ENCODE peak calls at places on chromosomes 5 and 9, in six cellular contexts. One of them, this sample, is unnamed. For H3K36me3, the result is how much of the 10 kb centered on the place peaks cover.

GRCh38 chr5:175830586-175831300 is 40.6 kb upstream of the CPLX2 start:
- DNase-seq in mesendoderm: no peak
- DNase-seq in SK-N-SH: no peak
- DNase-seq in neuronal stem cell: no peak
- DNase-seq in mesenchymal stem cell: no peak
- DNase-seq in IMR-90: no peak
- DNase-seq in this sample: no peak

GRCh38 chr9:72947987-72948465 is 4.8 kb downstream of the ALDH1A1 start:
- DNase-seq in mesendoderm: peak
- DNase-seq in SK-N-SH: no peak
- DNase-seq in neuronal stem cell: no peak
- DNase-seq in mesenchymal stem cell: no peak
- DNase-seq in IMR-90: no peak
- DNase-seq in this sample: no peak

GRCh38 chr9:113973226-113973625 is 97.1 kb downstream of the ZNF618 start:
- DNase-seq in mesendoderm: no peak
- DNase-seq in SK-N-SH: no peak
- DNase-seq in neuronal stem cell: no peak
- DNase-seq in mesenchymal stem cell: no peak
- DNase-seq in IMR-90: no peak
- DNase-seq in this sample: no peak

GRCh38 chr9:97307091-97307490 is 368 bp upstream of the CCDC180 start:
- DNase-seq in mesendoderm: peak
- DNase-seq in SK-N-SH: peak
- DNase-seq in neuronal stem cell: peak
- DNase-seq in mesenchymal stem cell: peak
- DNase-seq in IMR-90: peak
- DNase-seq in this sample: no peak

GRCh38 chr5:32562841-32563240 is 22.5 kb upstream of the SUB1 start:
- DNase-seq in mesendoderm: no peak
- DNase-seq in SK-N-SH: no peak
- DNase-seq in neuronal stem cell: peak
- DNase-seq in mesenchymal stem cell: no peak
- DNase-seq in IMR-90: peak
- DNase-seq in this sample: no peak

GRCh38 chr5:138466058-138466899 is 1.0 kb downstream of the EGR1 start:
- DNase-seq in mesendoderm: no peak
- DNase-seq in SK-N-SH: peak
- DNase-seq in neuronal stem cell: no peak
- DNase-seq in mesenchymal stem cell: no peak
- DNase-seq in IMR-90: peak
- DNase-seq in this sample: no peak

GRCh38 chr5:145946112-145946861 is 9.9 kb downstream of the SH3RF2 start:
- DNase-seq in mesendoderm: peak
- DNase-seq in SK-N-SH: peak
- DNase-seq in neuronal stem cell: no peak
- DNase-seq in mesenchymal stem cell: peak
- DNase-seq in IMR-90: peak
- DNase-seq in this sample: no peak

GRCh38 chr5:166961028-166961427 is 1330.4 kb upstream of the WWC1 start:
- DNase-seq in mesendoderm: peak
- DNase-seq in SK-N-SH: peak
- DNase-seq in neuronal stem cell: no peak
- DNase-seq in mesenchymal stem cell: no peak
- DNase-seq in IMR-90: peak
- DNase-seq in this sample: no peak

GRCh38 chr9:1619915-1620705 is 395.0 kb upstream of the SMARCA2 start:
- DNase-seq in mesendoderm: peak
- DNase-seq in SK-N-SH: no peak
- DNase-seq in neuronal stem cell: no peak
- DNase-seq in mesenchymal stem cell: no peak
- DNase-seq in IMR-90: no peak
- DNase-seq in this sample: no peak

GRCh38 chr5:178067705-178068104 is 45.6 kb upstream of the N4BP3 start:
- DNase-seq in mesendoderm: no peak
- DNase-seq in SK-N-SH: no peak
- DNase-seq in neuronal stem cell: no peak
- DNase-seq in mesenchymal stem cell: no peak
- DNase-seq in IMR-90: no peak
- DNase-seq in this sample: no peak

GRCh38 chr5:171785517-171785916 is at the start of gene SMIM23:
- DNase-seq in mesendoderm: no peak
- DNase-seq in SK-N-SH: no peak
- DNase-seq in neuronal stem cell: no peak
- DNase-seq in mesenchymal stem cell: no peak
- DNase-seq in IMR-90: no peak
- DNase-seq in this sample: no peak

GRCh38 chr9:131627326-131627845 is 82.1 kb downstream of the PRRT1B start:
- DNase-seq in mesendoderm: no peak
- DNase-seq in SK-N-SH: no peak
- DNase-seq in neuronal stem cell: no peak
- DNase-seq in mesenchymal stem cell: no peak
- DNase-seq in IMR-90: peak
- DNase-seq in this sample: no peak

GRCh38 chr5:122415030-122415429 is 103.0 kb downstream of the SNCAIP start:
- DNase-seq in mesendoderm: no peak
- DNase-seq in SK-N-SH: no peak
- DNase-seq in neuronal stem cell: no peak
- DNase-seq in mesenchymal stem cell: no peak
- DNase-seq in IMR-90: no peak
- DNase-seq in this sample: no peak

GRCh38 chr9:35828716-35829083 is at the start of gene FAM221B:
- DNase-seq in mesendoderm: peak
- DNase-seq in SK-N-SH: no peak
- DNase-seq in neuronal stem cell: peak
- DNase-seq in mesenchymal stem cell: no peak
- DNase-seq in IMR-90: no peak
- DNase-seq in this sample: no peak

GRCh38 chr5:102903074-102903871 is 148.2 kb downstream of the PAM start:
- DNase-seq in mesendoderm: no peak
- DNase-seq in SK-N-SH: no peak
- DNase-seq in neuronal stem cell: no peak
- DNase-seq in mesenchymal stem cell: no peak
- DNase-seq in IMR-90: peak
- DNase-seq in this sample: no peak

GRCh38 chr9:70435948-70436347 is 21.5 kb upstream of the KLF9 start:
- DNase-seq in mesendoderm: no peak
- DNase-seq in SK-N-SH: no peak
- DNase-seq in neuronal stem cell: no peak
- DNase-seq in mesenchymal stem cell: peak
- DNase-seq in IMR-90: peak
- DNase-seq in this sample: no peak

GRCh38 chr9:86176468-86176867 is 77.1 kb upstream of the GOLM1 start:
- DNase-seq in mesendoderm: no peak
- DNase-seq in SK-N-SH: peak
- DNase-seq in neuronal stem cell: no peak
- DNase-seq in mesenchymal stem cell: no peak
- DNase-seq in IMR-90: no peak
- DNase-seq in this sample: no peak

GRCh38 chr5:115069087-115069968 is 100.4 kb downstream of the TRIM36 start:
- DNase-seq in mesendoderm: peak
- DNase-seq in SK-N-SH: peak
- DNase-seq in neuronal stem cell: peak
- DNase-seq in mesenchymal stem cell: peak
- DNase-seq in IMR-90: peak
- DNase-seq in this sample: peak

DNA sequence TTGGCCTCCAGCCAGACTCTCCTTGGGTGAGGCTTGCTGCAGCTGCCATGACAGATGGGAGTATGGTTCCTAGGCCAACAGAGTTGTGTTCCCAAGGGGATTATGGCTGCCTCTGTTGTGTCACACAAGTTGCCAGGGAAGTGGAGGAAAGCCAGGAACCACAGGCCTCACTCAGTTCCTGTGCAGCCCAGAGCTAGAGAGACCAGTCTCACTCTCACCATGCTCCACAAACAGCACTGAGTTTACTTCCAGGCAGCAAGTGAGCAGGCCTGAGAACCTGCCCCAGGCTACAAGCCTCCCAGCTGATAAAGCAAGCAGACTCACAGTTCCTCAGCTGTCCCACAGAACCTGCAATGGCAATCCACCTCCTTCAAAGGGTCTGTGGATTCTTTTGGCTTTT is 273.7 kb upstream of the TAS2R1 start:
- DNase-seq in mesendoderm: no peak
- DNase-seq in SK-N-SH: no peak
- DNase-seq in neuronal stem cell: no peak
- DNase-seq in mesenchymal stem cell: peak
- DNase-seq in IMR-90: peak
- DNase-seq in this sample: no peak
- H3K4me2 ChIP-seq in mesendoderm: no peak
- H3K4me2 ChIP-seq in SK-N-SH: no peak
- H3K4me2 ChIP-seq in neuronal stem cell: no peak
- H3K4me2 ChIP-seq in mesenchymal stem cell: no peak
- H3K4me2 ChIP-seq in IMR-90: no peak
- H3K4me2 ChIP-seq in this sample: no peak

GRCh38 chr9:99922711-99923030 is 16.2 kb downstream of the STX17 start:
- DNase-seq in mesendoderm: no peak
- DNase-seq in SK-N-SH: no peak
- DNase-seq in neuronal stem cell: no peak
- DNase-seq in mesenchymal stem cell: no peak
- DNase-seq in IMR-90: no peak
- DNase-seq in this sample: no peak

GRCh38 chr9:99921875-99922710 is 15.6 kb downstream of the STX17 start:
- DNase-seq in mesendoderm: peak
- DNase-seq in SK-N-SH: no peak
- DNase-seq in neuronal stem cell: no peak
- DNase-seq in mesenchymal stem cell: peak
- DNase-seq in IMR-90: no peak
- DNase-seq in this sample: no peak

GRCh38 chr9:99929652-99930051 is 23.2 kb downstream of the STX17 start:
- DNase-seq in mesendoderm: no peak
- DNase-seq in SK-N-SH: no peak
- DNase-seq in neuronal stem cell: no peak
- DNase-seq in mesenchymal stem cell: no peak
- DNase-seq in IMR-90: no peak
- DNase-seq in this sample: no peak

GRCh38 chr9:99919930-99920329 is 13.5 kb downstream of the STX17 start:
- DNase-seq in mesendoderm: peak
- DNase-seq in SK-N-SH: no peak
- DNase-seq in neuronal stem cell: no peak
- DNase-seq in mesenchymal stem cell: no peak
- DNase-seq in IMR-90: no peak
- DNase-seq in this sample: no peak

DNA sequence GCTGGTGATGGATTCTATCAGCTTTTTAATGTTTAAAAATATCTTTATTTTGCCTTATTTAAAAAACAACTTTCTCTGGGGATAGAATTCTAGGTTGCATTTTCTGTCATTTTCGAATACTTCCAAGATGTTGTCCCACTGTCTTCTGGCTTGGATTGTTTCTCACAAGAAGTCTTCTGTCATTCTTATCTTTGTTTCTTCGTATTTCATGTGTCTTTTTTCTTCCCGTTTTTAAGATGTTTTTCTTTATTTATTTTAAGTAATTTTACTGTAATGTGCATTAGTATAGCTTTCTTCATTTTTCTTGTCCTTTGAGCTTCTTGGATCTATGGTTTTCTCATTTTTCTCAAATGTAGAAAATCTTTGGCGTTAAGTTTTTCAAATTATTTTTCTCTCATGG is 19.1 kb downstream of the STX17 start:
- DNase-seq in mesendoderm: peak
- DNase-seq in SK-N-SH: no peak
- DNase-seq in neuronal stem cell: no peak
- DNase-seq in mesenchymal stem cell: no peak
- DNase-seq in IMR-90: no peak
- DNase-seq in this sample: no peak
- H3K36me3 ChIP-seq in mesendoderm: under half
- H3K36me3 ChIP-seq in SK-N-SH: half or more
- H3K36me3 ChIP-seq in neuronal stem cell: under half
- H3K36me3 ChIP-seq in mesenchymal stem cell: under half
- H3K36me3 ChIP-seq in IMR-90: under half
- H3K36me3 ChIP-seq in this sample: under half

GRCh38 chr5:72557147-72557501 is 49.9 kb upstream of the ZNF366 start:
- DNase-seq in mesendoderm: no peak
- DNase-seq in SK-N-SH: no peak
- DNase-seq in neuronal stem cell: no peak
- DNase-seq in mesenchymal stem cell: no peak
- DNase-seq in IMR-90: no peak
- DNase-seq in this sample: no peak
- H3K4me3 ChIP-seq in mesendoderm: no peak
- H3K4me3 ChIP-seq in SK-N-SH: no peak
- H3K4me3 ChIP-seq in neuronal stem cell: no peak
- H3K4me3 ChIP-seq in mesenchymal stem cell: peak
- H3K4me3 ChIP-seq in IMR-90: no peak
- H3K4me3 ChIP-seq in this sample: no peak

GRCh38 chr5:77638763-77639451 is 394 bp upstream of the OTP start:
- DNase-seq in mesendoderm: peak
- DNase-seq in SK-N-SH: peak
- DNase-seq in neuronal stem cell: no peak
- DNase-seq in mesenchymal stem cell: no peak
- DNase-seq in IMR-90: no peak
- DNase-seq in this sample: no peak

GRCh38 chr5:77639624-77640023 is 1.1 kb upstream of the OTP start:
- DNase-seq in mesendoderm: no peak
- DNase-seq in SK-N-SH: no peak
- DNase-seq in neuronal stem cell: no peak
- DNase-seq in mesenchymal stem cell: no peak
- DNase-seq in IMR-90: no peak
- DNase-seq in this sample: no peak

GRCh38 chr5:77636423-77637169 is 1.9 kb downstream of the OTP start:
- DNase-seq in mesendoderm: peak
- DNase-seq in SK-N-SH: peak
- DNase-seq in neuronal stem cell: no peak
- DNase-seq in mesenchymal stem cell: no peak
- DNase-seq in IMR-90: no peak
- DNase-seq in this sample: no peak

GRCh38 chr5:77637170-77638074 is 1.1 kb downstream of the OTP start:
- DNase-seq in mesendoderm: peak
- DNase-seq in SK-N-SH: peak
- DNase-seq in neuronal stem cell: no peak
- DNase-seq in mesenchymal stem cell: no peak
- DNase-seq in IMR-90: no peak
- DNase-seq in this sample: no peak

GRCh38 chr5:77638204-77638762 is at the start of gene OTP:
- DNase-seq in mesendoderm: no peak
- DNase-seq in SK-N-SH: peak
- DNase-seq in neuronal stem cell: no peak
- DNase-seq in mesenchymal stem cell: no peak
- DNase-seq in IMR-90: no peak
- DNase-seq in this sample: no peak
- H3K4me2 ChIP-seq in mesendoderm: peak
- H3K4me2 ChIP-seq in SK-N-SH: peak
- H3K4me2 ChIP-seq in neuronal stem cell: peak
- H3K4me2 ChIP-seq in mesenchymal stem cell: peak
- H3K4me2 ChIP-seq in IMR-90: no peak
- H3K4me2 ChIP-seq in this sample: no peak

This sample was measured in OCI-LY7.